ENCODE peak calls at places on chromosomes 5 and 9, in four cellular contexts. F is neural crest cell, O is heart right ventricle, H is mammary epithelial cell. U is an unnamed sample.

GRCh38 chr5:32713396-32714381 is 2.6 kb downstream of the NPR3 start:
- DNase-seq in O (no peak), H (peak), F (peak), U (peak)

GRCh38 chr5:135446615-135447014 is 533 bp downstream of the DCANP1 start:
- DNase-seq in O (no peak), F (no peak), H (no peak), U (no peak)

GRCh38 chr9:129617167-129617566 is 3.7 kb downstream of the C9orf50 start:
- DNase-seq in F (no peak), H (peak), O (no peak), U (peak)

GRCh38 chr9:114387678-114388431 is at the start of gene AKNA:
- DNase-seq in H (peak), F (peak), O (peak), U (peak)

GRCh38 chr9:126498331-126498730 is 115.4 kb upstream of the LMX1B start:
- DNase-seq in O (no peak), F (no peak), H (no peak), U (no peak)

GRCh38 chr5:178793156-178793555 is 62.7 kb upstream of the ZNF354A start:
- DNase-seq in O (no peak), H (peak), F (peak), U (no peak)

GRCh38 chr9:106892632-106893031 is 29.7 kb downstream of the ZNF462 start:
- DNase-seq in H (peak), O (peak), F (no peak), U (peak)

GRCh38 chr5:12777342-12777741 is 873.1 kb upstream of the CTNND2 start:
- DNase-seq in F (no peak), H (peak), O (no peak), U (peak)

GRCh38 chr9:27117489-27118135 is 8.6 kb downstream of the TEK start:
- DNase-seq in O (peak), H (peak), F (no peak), U (no peak)

GRCh38 chr9:224540-225520 is 10.2 kb downstream of the DOCK8 start:
- DNase-seq in F (no peak), O (no peak), H (peak), U (no peak)

GRCh38 chr5:1036504-1037122 is 28.0 kb downstream of the NKD2 start:
- DNase-seq in F (no peak), O (no peak), H (no peak), U (no peak)

GRCh38 chr5:100406640-100407039 is 128.5 kb upstream of the FAM174A start:
- DNase-seq in H (no peak), F (no peak), O (peak), U (no peak)

U was measured in HCEC 1CT.